ENCODE peak calls at places on chromosome 22, in nine cellular contexts. K is CD4-positive, CD25-positive, alpha-beta regulatory T cell; B is foreskin fibroblast; C is uterus; M is bronchial epithelial cell; J is cardiac fibroblast; I is A549; R is GM23338; O is CD4-positive, alpha-beta memory T cell. V is an unnamed sample.

GRCh38 chr22:50342651-50343540 is at the start of gene PPP6R2:
- DNase-seq in K (peak; percentile 82), B (peak; percentile 71), C (peak; percentile 73), M (peak; percentile 47), J (peak; percentile 73), I (peak; percentile 68), R (peak; percentile 83), O (peak; percentile 86), V (no peak)

GRCh38 chr22:28116261-28116673 is 197.2 kb upstream of the PITPNB start:
- DNase-seq in K (no peak), B (peak; percentile 89), C (peak; percentile 79), M (peak; percentile 97), J (peak; percentile 89), I (peak; percentile 19), R (peak; percentile 27), O (no peak), V (no peak)

GRCh38 chr22:17576475-17576874 is 13.2 kb downstream of the SLC25A18 start:
- DNase-seq in K (no peak), B (peak; percentile 90), C (no peak), M (peak; percentile 100), J (peak; percentile 89), I (no peak), R (peak; percentile 51), O (no peak), V (no peak)

GRCh38 chr22:40376149-40376548 is 5.8 kb downstream of the SGSM3 start:
- DNase-seq in K (no peak), B (no peak), C (no peak), M (no peak), J (no peak), I (no peak), R (no peak), O (no peak), V (no peak)

GRCh38 chr22:17549655-17550054 is 13.6 kb upstream of the SLC25A18 start:
- DNase-seq in K (no peak), B (no peak), C (no peak), M (peak; percentile 65), J (no peak), I (no peak), R (no peak), O (no peak), V (no peak)

GRCh38 chr22:17095538-17095937 is 10.7 kb downstream of the IL17RA start:
- DNase-seq in K (no peak), B (no peak), C (no peak), M (no peak), J (no peak), I (no peak), R (peak; percentile 76), O (no peak), V (no peak)

GRCh38 chr22:50530280-50530856 is 556 bp upstream of the TYMP start:
- DNase-seq in K (peak; percentile 15), B (peak; percentile 73), C (peak; percentile 74), M (peak; percentile 52), J (peak; percentile 90), I (peak; percentile 89), R (peak; percentile 44), O (peak; percentile 32), V (no peak)

GRCh38 chr22:36385491-36386350 is 2.0 kb downstream of the MYH9 start:
- DNase-seq in K (peak; percentile 65), B (no peak), C (peak; percentile 74), M (peak; percentile 86), J (peak; percentile 40), I (peak; percentile 48), R (peak; percentile 81), O (peak; percentile 50), V (no peak)

GRCh38 chr22:17563936-17564391 is 666 bp downstream of the SLC25A18 start:
- DNase-seq in K (no peak), B (peak; percentile 64), C (peak; percentile 82), M (no peak), J (peak; percentile 80), I (no peak), R (no peak), O (no peak), V (no peak)

GRCh38 chr22:49564054-49564453 is 263.6 kb downstream of the BRD1 start:
- DNase-seq in K (no peak), B (no peak), C (no peak), M (no peak), J (no peak), I (no peak), R (no peak), O (no peak), V (no peak)

GRCh38 chr22:50089231-50090140 is at the start of gene MOV10L1:
- DNase-seq in K (no peak), B (peak; percentile 11), C (no peak), M (no peak), J (peak; percentile 42), I (no peak), R (peak; percentile 89), O (peak; percentile 17), V (no peak)

GRCh38 chr22:19507534-19507861 is 16.7 kb downstream of the CLDN5 start:
- DNase-seq in K (no peak), B (no peak), C (no peak), M (no peak), J (no peak), I (no peak), R (no peak), O (no peak), V (no peak)

GRCh38 chr22:29112102-29112501 is 39.3 kb downstream of the KREMEN1 start:
- DNase-seq in K (no peak), B (no peak), C (no peak), M (no peak), J (no peak), I (no peak), R (no peak), O (no peak), V (no peak)

GRCh38 chr22:19042285-19043110 is 79.7 kb downstream of the DGCR2 start:
- DNase-seq in K (no peak), B (no peak), C (no peak), M (no peak), J (no peak), I (no peak), R (no peak), O (no peak), V (no peak)

GRCh38 chr22:37088108-37088605 is 21.4 kb downstream of the TMPRSS6 start:
- DNase-seq in K (no peak), B (peak; percentile 18), C (no peak), M (peak; percentile 33), J (no peak), I (peak; percentile 53), R (no peak), O (no peak), V (no peak)

GRCh38 chr22:26303475-26303874 is 125.6 kb upstream of the ASPHD2 start:
- DNase-seq in K (no peak), B (no peak), C (no peak), M (no peak), J (no peak), I (no peak), R (no peak), O (no peak), V (no peak)

GRCh38 chr22:49207008-49207775 is 620.5 kb downstream of the BRD1 start:
- DNase-seq in K (no peak), B (no peak), C (no peak), M (no peak), J (no peak), I (no peak), R (no peak), O (no peak), V (no peak)

GRCh38 chr22:46054878-46055158 is 77.9 kb upstream of the WNT7B start:
- DNase-seq in K (no peak), B (no peak), C (no peak), M (no peak), J (no peak), I (no peak), R (no peak), O (no peak), V (no peak)
- H3K4me3 ChIP-seq in K (peak overlapping the region; percentile 77), B (peak overlapping the region; percentile 58), C (peak overlapping the region; percentile 47), M (peak overlapping the region; percentile 70), J (peak overlapping the region; percentile 69), I (peak overlapping the region; percentile 61), R (no peak overlapping the region), O (peak overlapping the region; percentile 62), V (peak overlapping the region; percentile 57)

GRCh38 chr22:24996420-24996952 is 44.0 kb downstream of the KIAA1671 start:
- DNase-seq in K (no peak), B (no peak), C (no peak), M (peak; percentile 33), J (peak; percentile 57), I (peak; percentile 63), R (peak; percentile 87), O (no peak), V (no peak)
- H3K4me3 ChIP-seq in K (no peak overlapping the region), B (no peak overlapping the region), C (no peak overlapping the region), M (no peak overlapping the region), J (no peak overlapping the region), I (no peak overlapping the region), R (peak overlapping the region; percentile 27), O (no peak overlapping the region), V (no peak overlapping the region)

GRCh38 chr22:43110927-43111623 is 525 bp downstream of the BIK start:
- DNase-seq in K (peak; percentile 36), B (no peak), C (no peak), M (no peak), J (no peak), I (no peak), R (peak; percentile 64), O (peak; percentile 48), V (no peak)
- H3K4me3 ChIP-seq in K (peak overlapping the region; percentile 57), B (peak overlapping the region; percentile 40), C (peak overlapping the region; percentile 3), M (peak overlapping the region; percentile 78), J (peak overlapping the region; percentile 45), I (peak overlapping the region; percentile 73), R (peak overlapping the region; percentile 85), O (peak overlapping the region; percentile 74), V (peak overlapping the region; percentile 68)

GRCh38 chr22:23695141-23695540 is 4.3 kb downstream of the RGL4 start:
- DNase-seq in K (no peak), B (no peak), C (no peak), M (no peak), J (no peak), I (no peak), R (no peak), O (no peak), V (no peak)

GRCh38 chr22:23698094-23698493 is 7.3 kb downstream of the RGL4 start:
- DNase-seq in K (no peak), B (no peak), C (no peak), M (no peak), J (no peak), I (no peak), R (no peak), O (no peak), V (no peak)

GRCh38 chr22:23697031-23697970 is 6.5 kb downstream of the RGL4 start:
- DNase-seq in K (no peak), B (no peak), C (no peak), M (no peak), J (no peak), I (no peak), R (no peak), O (no peak), V (no peak)

GRCh38 chr22:23695748-23696325 is 5.0 kb downstream of the RGL4 start:
- DNase-seq in K (no peak), B (no peak), C (no peak), M (no peak), J (no peak), I (no peak), R (no peak), O (no peak), V (no peak)

DNA sequence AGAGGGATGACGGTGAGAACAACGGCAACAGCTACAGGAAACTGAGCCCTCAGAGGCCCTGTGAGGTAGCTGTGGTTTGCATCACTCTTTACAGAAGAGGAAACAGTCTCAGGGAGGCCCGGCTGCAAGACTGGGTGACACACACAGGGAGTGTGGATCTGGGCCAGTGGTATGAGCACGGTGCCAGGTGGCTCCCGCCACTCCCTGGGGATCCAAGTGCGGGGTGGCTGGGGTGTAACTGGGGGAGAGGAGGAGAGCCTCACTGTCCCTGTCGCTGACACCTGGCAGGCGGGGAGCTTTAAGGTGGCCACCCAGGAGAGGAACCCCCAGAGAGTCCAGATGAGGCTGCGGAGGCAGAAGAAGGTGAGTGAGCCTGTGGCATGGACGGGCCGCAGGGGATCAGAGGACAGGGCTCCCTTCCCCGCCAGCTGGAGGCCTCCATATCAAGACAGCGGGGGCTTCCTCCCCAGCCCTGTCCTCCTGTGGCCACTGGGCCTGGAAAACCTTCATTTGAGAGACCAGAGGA is 5.6 kb downstream of the RGL4 start:
- DNase-seq in K (peak; percentile 52), B (no peak), C (no peak), M (no peak), J (peak; percentile 39), I (no peak), R (no peak), O (peak; percentile 86), V (peak; percentile 95)
- H3K4me3 ChIP-seq in K (peak overlapping the region; percentile 84), B (no peak overlapping the region), C (no peak overlapping the region), M (no peak overlapping the region), J (no peak overlapping the region), I (no peak overlapping the region), R (no peak overlapping the region), O (peak overlapping the region; percentile 58), V (peak overlapping the region; percentile 59)